ENCODE peak calls at places on chromosomes 4 and X, in ten cellular contexts. G, Z, H, T, A, O, L, E, K and W are unnamed samples.

GRCh38 chr4:164526916-164527315 is 227.0 kb upstream of the SMIM31 start:
- DNase-seq in G (no peak), L (no peak), T (no peak), Z (no peak), E (no peak), O (no peak), A (no peak), H (no peak), K (no peak), W (no peak)

GRCh38 chr4:69568787-69569186 is 70.7 kb downstream of the UGT2A2 start:
- DNase-seq in L (no peak), A (no peak), K (no peak), H (no peak), G (peak), T (no peak), E (no peak), O (no peak), Z (no peak), W (no peak)

GRCh38 chr4:110055014-110055768 is 142.5 kb downstream of the EGF start:
- DNase-seq in H (no peak), E (no peak), A (no peak), O (no peak), K (peak), Z (no peak), T (no peak), G (peak), L (peak), W (no peak)

GRCh38 chr4:169295822-169296221 is 25.1 kb upstream of the SH3RF1 start:
- DNase-seq in A (no peak), L (no peak), G (no peak), H (no peak), T (no peak), Z (no peak), K (no peak), O (no peak), E (no peak), W (no peak)

GRCh38 chr4:6892190-6892908 is 17.3 kb upstream of the TBC1D14 start:
- DNase-seq in T (no peak), O (peak), A (no peak), L (peak), Z (no peak), E (no peak), K (peak), G (peak), H (no peak), W (no peak)

GRCh38 chr4:41361831-41362646 is 105.3 kb downstream of the UCHL1 start:
- DNase-seq in E (no peak), G (no peak), A (no peak), H (no peak), L (no peak), O (no peak), Z (peak), K (no peak), T (no peak), W (no peak)

GRCh38 chr4:173381610-173382009 is 10.9 kb downstream of the SAP30 start:
- DNase-seq in O (no peak), E (no peak), Z (no peak), T (no peak), A (no peak), G (no peak), L (no peak), H (no peak), K (no peak), W (peak)

GRCh38 chr4:76200771-76201224 is 12.8 kb downstream of the SCARB2 start:
- DNase-seq in G (no peak), T (no peak), A (no peak), O (no peak), L (no peak), E (no peak), Z (no peak), H (no peak), K (peak), W (peak)

GRCh38 chr4:125461676-125462363 is 147.1 kb downstream of the FAT4 start:
- DNase-seq in O (no peak), E (no peak), Z (no peak), H (no peak), G (no peak), A (no peak), K (no peak), T (no peak), L (no peak), W (no peak)

GRCh38 chr4:88722276-88722780 is 24.7 kb upstream of the NAP1L5 start:
- DNase-seq in L (no peak), O (no peak), H (no peak), K (no peak), Z (no peak), T (no peak), A (no peak), G (no peak), E (no peak), W (no peak)

GRCh38 chrX:22366166-22366702 is 93.5 kb downstream of the CBLL2 start:
- DNase-seq in Z (no peak), L (no peak), A (no peak), O (no peak), H (no peak), G (peak), T (no peak), K (no peak), E (no peak), W (no peak)

GRCh38 chr4:164252286-164252685 is 501.6 kb upstream of the SMIM31 start:
- DNase-seq in L (no peak), Z (no peak), A (no peak), E (no peak), K (no peak), T (no peak), H (no peak), G (peak), O (no peak), W (peak)

GRCh38 chr4:139975830-139976272 is 178.1 kb downstream of the MAML3 start:
- DNase-seq in T (no peak), A (peak), E (no peak), K (no peak), O (no peak), L (peak), H (no peak), G (no peak), Z (peak), W (no peak)

GRCh38 chr4:128835498-128836222 is 26.2 kb downstream of the JADE1 start:
- DNase-seq in G (peak), L (no peak), H (no peak), K (no peak), Z (no peak), T (peak), E (no peak), A (peak), O (no peak), W (no peak)

GRCh38 chrX:120029354-120029753 is 48.1 kb downstream of the RHOXF2B start:
- DNase-seq in A (no peak), G (no peak), H (no peak), O (no peak), E (no peak), K (no peak), Z (no peak), L (no peak), T (no peak), W (no peak)

GRCh38 chrX:53704854-53705253 is 18.3 kb upstream of the HUWE1 start:
- DNase-seq in E (no peak), O (no peak), H (no peak), K (no peak), T (no peak), Z (no peak), G (no peak), A (no peak), L (no peak), W (no peak)

GRCh38 chr4:82515705-82516104 is 46.1 kb downstream of the TMEM150C start:
- DNase-seq in E (no peak), Z (peak), H (no peak), O (peak), G (peak), A (peak), T (no peak), L (peak), K (no peak), W (peak)

GRCh38 chrX:154013614-154014360 is 5.9 kb downstream of the IRAK1 start:
- DNase-seq in E (peak), A (peak), O (no peak), K (peak), H (no peak), Z (peak), L (peak), G (no peak), T (no peak), W (peak)

GRCh38 chr4:120843840-120844527 is 78.5 kb downstream of the PRDM5 start:
- DNase-seq in A (peak), K (no peak), G (no peak), T (no peak), E (no peak), H (no peak), L (no peak), Z (no peak), O (no peak), W (peak)

GRCh38 chr4:55733874-55734437 is 85.6 kb upstream of the EXOC1L start:
- DNase-seq in H (no peak), G (peak), L (no peak), A (peak), E (no peak), T (no peak), O (peak), Z (peak), K (no peak), W (peak)

GRCh38 chr4:153750197-153750817 is 9.5 kb downstream of the RNF175 start:
- DNase-seq in A (no peak), H (peak), O (no peak), K (peak), T (peak), G (peak), L (peak), E (peak), Z (peak), W (peak)

GRCh38 chr4:87251104-87251503 is 30.7 kb upstream of the KLHL8 start:
- DNase-seq in H (no peak), T (no peak), Z (no peak), O (no peak), E (no peak), A (no peak), L (no peak), G (peak), K (no peak), W (no peak)

GRCh38 chr4:13994016-13994415 is 366.5 kb upstream of the BOD1L1 start:
- DNase-seq in A (no peak), L (no peak), H (no peak), O (no peak), K (no peak), G (no peak), E (no peak), T (no peak), Z (no peak), W (no peak)

GRCh38 chr4:107600456-107600855 is 119.6 kb downstream of the PAPSS1 start:
- DNase-seq in T (no peak), H (no peak), G (peak), L (peak), O (no peak), K (no peak), E (no peak), A (no peak), Z (no peak), W (no peak)

GRCh38 chrX:19839770-19840254 is 47.6 kb downstream of the SH3KBP1 start:
- DNase-seq in A (no peak), T (no peak), E (no peak), G (peak), K (no peak), H (no peak), O (no peak), L (no peak), Z (peak), W (no peak)

GRCh38 chrX:40333344-40333743 is 235.6 kb upstream of the BCOR start:
- DNase-seq in G (no peak), E (no peak), A (no peak), L (no peak), O (no peak), K (no peak), Z (no peak), H (no peak), T (no peak), W (no peak)

GRCh38 chr4:186708554-186708953 is 15.1 kb downstream of the FAT1 start:
- DNase-seq in H (no peak), E (no peak), K (no peak), T (no peak), L (no peak), G (no peak), A (no peak), O (no peak), Z (no peak), W (no peak)

GRCh38 chr4:149987330-149987751 is 90.9 kb upstream of the DCLK2 start:
- DNase-seq in E (no peak), T (no peak), H (no peak), G (no peak), Z (no peak), A (no peak), K (no peak), L (peak), O (no peak), W (peak)

GRCh38 chr4:137514401-137515116 is 17.7 kb downstream of the PCDH18 start:
- DNase-seq in T (no peak), H (no peak), E (no peak), G (peak), A (no peak), Z (no peak), O (no peak), L (no peak), K (no peak), W (no peak)

GRCh38 chr4:5237086-5237485 is 185.8 kb downstream of the STK32B start:
- DNase-seq in H (no peak), L (no peak), O (no peak), T (no peak), E (no peak), Z (no peak), G (no peak), K (no peak), A (no peak), W (no peak)

GRCh38 chrX:73979551-73980131 is 324.3 kb upstream of the ZCCHC13 start:
- DNase-seq in O (no peak), K (no peak), T (no peak), H (no peak), Z (no peak), A (no peak), L (no peak), G (no peak), E (no peak), W (no peak)

GRCh38 chr4:3250438-3250955 is 1.5 kb downstream of the MSANTD1 start:
- DNase-seq in G (no peak), E (no peak), K (no peak), Z (no peak), T (no peak), H (no peak), L (no peak), O (no peak), A (peak), W (no peak)

GRCh38 chr4:176274441-176274840 is 5.4 kb upstream of the ASB5 start:
- DNase-seq in O (no peak), A (no peak), L (peak), H (no peak), G (peak), K (no peak), E (no peak), Z (peak), T (no peak), W (no peak)

GRCh38 chr4:183444953-183445543 is 612 bp downstream of the CDKN2AIP start:
- DNase-seq in O (peak), A (peak), Z (no peak), L (peak), G (peak), H (no peak), T (peak), E (no peak), K (no peak), W (no peak)

GRCh38 chr4:47538516-47538915 is 53.4 kb downstream of the ATP10D start:
- DNase-seq in G (peak), Z (no peak), H (no peak), O (no peak), L (no peak), K (no peak), T (no peak), A (no peak), E (no peak), W (no peak)

GRCh38 chrX:31845003-31845402 is 773.2 kb upstream of the FTHL17 start:
- DNase-seq in H (no peak), Z (no peak), E (no peak), G (peak), A (no peak), L (no peak), O (no peak), T (no peak), K (no peak), W (no peak)

GRCh38 chr4:94603170-94603747 is 151.5 kb downstream of the PDLIM5 start:
- DNase-seq in O (no peak), E (no peak), Z (no peak), T (peak), H (no peak), K (no peak), L (peak), G (peak), A (peak), W (no peak)

GRCh38 chr4:40288547-40288946 is 46.6 kb upstream of the CHRNA9 start:
- DNase-seq in K (no peak), G (no peak), H (no peak), L (no peak), E (no peak), T (no peak), A (no peak), O (no peak), Z (no peak), W (no peak)